ENCODE peak calls at places on chromosomes 12 and 14, in six cellular contexts. D, A, W, J, X and V are unnamed samples.
A peak's percentile ranks its signal among the peaks of the same experiment; 100 is the strongest.

GRCh38 chr12:89574736-89575208 is 48.9 kb upstream of the POC1B start:
- DNase-seq in D (no peak), W (peak; percentile 28), A (peak; percentile 14), J (no peak), X (no peak), V (peak; percentile 2)

GRCh38 chr12:51098611-51099010 is 15.2 kb upstream of the CSRNP2 start:
- DNase-seq in X (no peak), W (no peak), J (no peak), D (no peak), A (no peak), V (no peak)

GRCh38 chr14:102231476-102232347 is 73.3 kb downstream of the MOK start:
- DNase-seq in D (no peak), X (no peak), W (no peak), J (no peak), A (no peak), V (no peak)

GRCh38 chr12:31405021-31405420 is 79.1 kb upstream of the SINHCAF start:
- DNase-seq in D (no peak), A (no peak), W (no peak), J (no peak), X (peak; percentile 26), V (no peak)

GRCh38 chr12:2372735-2373134 is 319.9 kb downstream of the CACNA1C start:
- DNase-seq in D (no peak), J (no peak), W (no peak), A (no peak), X (no peak), V (no peak)

GRCh38 chr14:76863724-76864407 is 37.7 kb downstream of the LRRC74A start:
- DNase-seq in A (no peak), W (peak; percentile 74), D (peak; percentile 13), X (no peak), J (no peak), V (peak; percentile 19)

GRCh38 chr14:32252030-32252670 is 49.1 kb upstream of the RNU6-8 start:
- DNase-seq in J (peak; percentile 76), W (peak; percentile 4), X (peak; percentile 53), D (peak; percentile 36), A (peak; percentile 38), V (peak; percentile 89)

GRCh38 chr14:32542507-32542906 is 213.4 kb downstream of the AKAP6 start:
- DNase-seq in D (no peak), W (no peak), J (no peak), X (no peak), A (no peak), V (no peak)

GRCh38 chr14:81449114-81449513 is 49.0 kb upstream of the STON2 start:
- DNase-seq in A (no peak), J (no peak), W (no peak), D (no peak), X (no peak), V (peak; percentile 16)

GRCh38 chr12:96197503-96198272 is 3.5 kb downstream of the ELK3 start:
- DNase-seq in X (no peak), J (no peak), A (no peak), D (no peak), W (no peak), V (no peak)

GRCh38 chr12:1880876-1881275 is 37.6 kb downstream of the CACNA2D4 start:
- DNase-seq in D (no peak), J (peak; percentile 2), X (peak; percentile 20), A (no peak), W (no peak), V (no peak)

GRCh38 chr12:6367065-6367968 is 8.0 kb downstream of the SCNN1A start:
- DNase-seq in X (no peak), W (peak; percentile 71), D (peak; percentile 39), J (peak; percentile 55), A (no peak), V (peak; percentile 56)

GRCh38 chr12:59980491-59980890 is 384.7 kb downstream of the SLC16A7 start:
- DNase-seq in W (no peak), J (no peak), X (no peak), D (no peak), A (no peak), V (no peak)

GRCh38 chr14:69522026-69522425 is 37.5 kb downstream of the PLEKHD1 start:
- DNase-seq in X (no peak), W (no peak), J (no peak), A (no peak), D (no peak), V (no peak)

GRCh38 chr12:127430401-127430800 is 836.6 kb upstream of the TMEM132C start:
- DNase-seq in D (no peak), J (no peak), W (no peak), A (no peak), X (no peak), V (no peak)

GRCh38 chr14:76314521-76314951 is 61.4 kb upstream of the ESRRB start:
- DNase-seq in D (no peak), A (no peak), X (peak; percentile 51), J (no peak), W (no peak), V (no peak)

GRCh38 chr12:46214668-46215429 is 54.0 kb downstream of the SLC38A1 start:
- DNase-seq in W (no peak), D (peak; percentile 78), X (no peak), A (no peak), J (no peak), V (no peak)

DNA sequence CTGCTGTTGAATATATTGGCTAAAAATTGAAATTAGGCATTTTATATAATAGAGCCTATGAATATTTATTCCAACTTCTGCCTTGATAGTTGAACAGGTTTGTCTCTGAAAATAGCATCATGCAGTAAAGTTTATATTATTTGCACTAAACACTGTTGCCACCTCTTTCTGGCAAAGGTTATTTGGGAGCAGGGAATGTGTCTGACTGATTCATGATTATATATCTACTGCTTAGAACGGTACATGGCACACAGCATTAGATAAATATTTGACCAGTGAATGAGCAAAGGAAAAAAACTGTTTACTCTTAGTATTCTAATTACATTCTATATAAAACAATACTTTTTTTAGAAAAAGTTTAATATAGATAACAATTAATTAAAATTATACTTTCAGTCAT is 123.1 kb upstream of the MGAT4C start:
- DNase-seq in J (no peak), X (no peak), W (no peak), A (no peak), D (no peak), V (no peak)
- TF ChIP-seq GABPA in J (no peak), X (no peak), W (no peak), A (no peak), D (no peak), V (no peak)

DNA sequence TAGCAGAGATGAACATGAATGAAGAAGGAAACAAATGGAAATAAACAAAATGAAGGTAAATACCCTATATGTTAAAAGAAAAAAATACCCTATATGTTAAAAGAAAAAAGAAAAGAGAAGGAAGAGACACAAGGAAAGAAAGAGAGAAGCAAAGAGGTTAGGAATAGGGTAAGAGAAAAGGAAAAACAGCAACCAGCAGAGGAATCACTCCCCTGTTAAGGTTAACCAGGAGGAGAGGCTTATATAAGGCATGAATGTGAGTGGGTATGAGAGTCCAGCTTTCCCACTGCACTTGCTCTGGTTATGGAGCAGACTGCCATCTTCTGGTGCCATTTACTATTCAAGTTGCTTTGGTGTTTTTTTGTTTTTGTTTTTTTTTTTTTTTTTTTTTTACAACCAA is 3.1 kb downstream of the PPP1R3E start:
- DNase-seq in W (no peak), A (no peak), D (no peak), X (no peak), J (no peak), V (peak; percentile 87)
- TF ChIP-seq GABPA in W (no peak), A (no peak), D (no peak), X (no peak), J (no peak), V (no peak)

DNA sequence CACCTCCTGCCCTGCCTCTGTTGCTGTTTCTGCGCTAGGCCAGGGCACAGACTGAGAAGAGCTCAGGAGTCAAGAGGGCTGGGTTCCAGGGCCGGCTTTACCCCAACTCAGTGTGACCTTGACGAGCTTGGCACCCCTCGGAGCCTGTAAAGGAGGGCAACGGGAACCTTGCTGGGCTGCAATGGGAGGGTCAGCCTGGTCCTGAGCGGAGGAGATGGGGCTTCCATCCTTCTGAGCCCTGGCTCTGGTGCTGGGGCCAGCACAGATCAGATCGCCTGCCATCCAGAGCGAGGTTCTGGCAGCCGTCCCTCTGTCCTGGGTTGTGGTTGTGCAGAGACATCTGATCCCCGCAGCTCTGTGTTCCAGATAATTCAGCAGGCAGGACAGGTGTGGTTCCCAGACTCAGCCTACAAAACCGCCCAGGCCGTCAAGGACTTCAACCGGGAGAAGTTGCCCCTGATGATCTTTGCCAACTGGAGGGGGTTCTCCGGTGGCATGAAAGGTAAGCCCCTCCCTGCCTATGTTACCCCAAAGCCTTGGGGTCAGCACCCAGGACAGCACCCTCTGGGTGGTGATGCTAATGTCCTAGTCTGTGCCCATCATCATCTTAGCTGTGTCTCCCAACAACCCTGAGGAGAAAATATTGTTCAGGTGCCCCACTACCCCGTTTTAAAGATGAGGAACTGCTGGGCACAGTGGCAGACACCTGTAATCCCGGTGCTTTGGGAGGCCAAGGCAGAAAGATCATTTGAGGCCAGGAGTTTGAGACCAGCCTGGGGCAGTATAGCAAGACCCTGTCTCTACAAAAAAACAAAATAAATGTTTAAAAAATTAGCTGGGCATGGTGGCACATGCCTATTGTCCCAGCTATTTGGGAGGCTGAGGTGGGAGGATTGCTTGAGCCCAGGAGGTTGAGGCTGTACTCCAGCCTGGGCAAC is 50.2 kb downstream of the FOXN4 start:
- DNase-seq in D (no peak), A (no peak), X (no peak), J (no peak), W (no peak), V (no peak)
- TF ChIP-seq GABPA in D (no peak), A (no peak), X (no peak), J (no peak), W (no peak), V (no peak)

DNA sequence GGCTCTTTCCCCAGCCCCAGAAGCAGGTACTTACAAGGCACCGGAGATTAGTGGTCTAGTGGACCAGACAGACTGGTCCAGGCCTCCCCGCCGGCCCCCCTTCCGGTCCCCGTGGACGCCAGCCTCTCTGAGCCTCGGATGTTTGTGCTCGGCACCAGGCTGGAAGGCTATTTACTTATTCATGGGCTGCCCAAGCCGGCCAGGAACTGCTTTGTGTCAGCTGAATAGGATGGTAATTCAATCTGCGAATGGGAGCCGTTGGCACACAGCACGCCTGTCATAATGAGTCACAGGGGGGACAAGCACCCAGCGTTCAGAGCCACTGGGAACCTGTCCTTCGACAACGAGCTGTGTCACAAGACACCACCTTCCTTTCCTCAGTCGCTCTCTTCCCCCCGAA is 82.3 kb downstream of the RIMBP2 start:
- DNase-seq in D (no peak), A (no peak), W (no peak), X (peak; percentile 73), J (peak; percentile 81), V (no peak)
- TF ChIP-seq GABPA in D (no peak), A (no peak), W (no peak), X (no peak), J (no peak), V (no peak)

GRCh38 chr12:108573310-108573709 is 10.9 kb downstream of the ISCU start:
- DNase-seq in D (peak; percentile 69), X (no peak), J (no peak), W (no peak), A (no peak), V (no peak)
- TF ChIP-seq GABPA in D (peak; percentile 55), X (no peak), J (no peak), W (no peak), A (no peak), V (no peak)

GRCh38 chr12:110699591-110700445 is 10.9 kb upstream of the HVCN1 start:
- DNase-seq in X (no peak), D (no peak), J (peak; percentile 72), A (peak; percentile 59), W (no peak), V (peak; percentile 39)
- TF ChIP-seq GABPA in X (no peak), D (no peak), J (no peak), A (no peak), W (no peak), V (no peak)

GRCh38 chr14:96635850-96636249 is 133.7 kb downstream of the PAPOLA start:
- DNase-seq in A (no peak), D (no peak), J (peak; percentile 1), X (peak; percentile 31), W (no peak), V (no peak)
- TF ChIP-seq GABPA in A (peak; percentile 51), D (no peak), J (no peak), X (no peak), W (no peak), V (no peak)

GRCh38 chr12:25553083-25553482 is at the start of gene LMNTD1:
- DNase-seq in W (no peak), J (no peak), D (no peak), A (no peak), X (no peak), V (no peak)
- TF ChIP-seq GABPA in W (no peak), J (no peak), D (no peak), A (no peak), X (no peak), V (no peak)